ENCODE peak calls at places on chromosome 9, in six cellular contexts. U, A, D, J, Y and G are unnamed samples.

GRCh38 chr9:135218331-135219225 is 131.1 kb downstream of the OLFM1 start:
- DNase-seq in U (no peak), A (no peak), Y (peak), D (no peak), J (no peak), G (peak)

GRCh38 chr9:83714316-83714715 is 6.6 kb upstream of the UBQLN1 start:
- DNase-seq in U (no peak), A (no peak), D (no peak), J (no peak), Y (no peak), G (no peak)

GRCh38 chr9:35107337-35108290 is 4.7 kb upstream of the STOML2 start:
- DNase-seq in U (no peak), J (no peak), D (no peak), A (no peak), Y (no peak), G (no peak)

GRCh38 chr9:8713149-8713856 is 913.7 kb upstream of the DMAC1 start:
- DNase-seq in Y (peak), U (no peak), J (no peak), D (no peak), A (no peak), G (no peak)

GRCh38 chr9:110050925-110051355 is 157.0 kb downstream of the C9orf152 start:
- DNase-seq in A (no peak), U (peak), Y (no peak), D (no peak), J (peak), G (no peak)

GRCh38 chr9:70694758-70695157 is 280.3 kb upstream of the KLF9 start:
- DNase-seq in D (no peak), Y (no peak), A (no peak), U (no peak), J (no peak), G (no peak)

GRCh38 chr9:80649001-80649420 is 1040.3 kb downstream of the TLE1 start:
- DNase-seq in Y (no peak), D (no peak), A (peak), J (no peak), U (peak), G (no peak)

GRCh38 chr9:109403116-109403515 is 82.3 kb upstream of the EPB41L4B start:
- DNase-seq in U (no peak), D (no peak), J (peak), Y (no peak), A (no peak), G (no peak)

GRCh38 chr9:95127249-95128176 is 190.0 kb downstream of the FANCC start:
- DNase-seq in J (peak), D (peak), A (peak), U (peak), Y (peak), G (no peak)

GRCh38 chr9:98747476-98747875 is 38.7 kb upstream of the GABBR2 start:
- DNase-seq in U (no peak), D (no peak), Y (no peak), A (no peak), J (no peak), G (no peak)

GRCh38 chr9:90914868-90915483 is 113.4 kb downstream of the SYK start:
- DNase-seq in A (no peak), D (peak), Y (peak), J (peak), U (peak), G (no peak)

GRCh38 chr9:90916147-90916734 is 114.6 kb downstream of the SYK start:
- DNase-seq in Y (no peak), D (no peak), A (no peak), U (no peak), J (no peak), G (no peak)

GRCh38 chr9:90919883-90920282 is 118.3 kb downstream of the SYK start:
- DNase-seq in J (no peak), U (no peak), Y (no peak), D (no peak), A (no peak), G (no peak)

GRCh38 chr9:90914196-90914595 is 112.6 kb downstream of the SYK start:
- DNase-seq in Y (peak), D (no peak), J (no peak), A (no peak), U (no peak), G (no peak)

GRCh38 chr9:90915693-90916092 is 114.1 kb downstream of the SYK start:
- DNase-seq in U (no peak), A (no peak), Y (no peak), J (no peak), D (peak), G (no peak)
- TF ChIP-seq CTCF in U (peak), A (no peak), Y (no peak), J (no peak), D (no peak), G (peak)

GRCh38 chr9:131981116-131981847 is 98.4 kb downstream of the MED27 start:
- DNase-seq in U (no peak), Y (no peak), J (no peak), A (no peak), D (no peak), G (no peak)
- TF ChIP-seq CTCF in U (no peak), Y (no peak), J (no peak), A (no peak), D (no peak), G (no peak)

DNA sequence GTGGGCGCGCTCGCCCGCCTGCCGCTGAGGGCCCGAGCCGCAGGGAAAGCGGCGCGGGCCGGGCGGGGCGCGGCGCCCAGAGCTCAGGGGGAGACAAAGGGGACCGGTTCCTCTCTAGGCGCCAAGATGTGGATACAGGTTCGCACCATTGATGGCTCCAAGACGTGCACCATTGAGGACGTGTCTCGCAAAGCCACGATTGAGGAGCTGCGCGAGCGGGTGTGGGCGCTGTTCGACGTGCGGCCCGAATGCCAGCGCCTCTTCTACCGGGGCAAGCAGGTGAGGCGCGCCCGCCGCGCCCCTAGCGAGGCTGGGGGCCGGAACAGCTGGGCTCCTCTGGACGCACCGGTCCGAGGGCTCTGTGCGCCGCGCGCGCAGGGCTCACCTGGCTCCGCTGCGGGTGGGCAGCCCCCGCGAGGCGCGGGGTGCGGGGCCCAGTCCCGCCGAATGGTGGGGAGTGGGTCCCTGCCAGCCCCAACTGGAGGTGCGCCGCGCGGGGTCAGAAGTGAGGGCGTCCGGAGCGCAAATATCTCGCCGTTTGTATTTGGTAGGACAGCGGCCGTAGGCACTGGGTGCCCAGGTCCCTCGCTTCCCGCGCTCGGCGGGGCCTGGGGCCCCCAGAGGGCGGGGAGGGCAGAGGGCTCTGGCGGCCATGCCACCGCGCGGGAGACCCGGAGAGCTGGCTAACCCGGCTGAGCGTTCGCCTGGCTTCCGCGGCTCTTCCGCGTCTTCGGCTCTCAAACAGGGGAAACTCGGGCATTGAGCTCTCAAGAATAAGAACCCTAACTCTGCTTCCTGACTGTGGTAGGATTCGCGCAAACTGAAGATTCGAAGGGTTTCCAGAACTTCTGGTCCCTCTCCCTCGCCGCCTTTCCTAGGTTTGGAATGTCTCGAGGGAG is 615 bp downstream of the UHRF2 start:
- DNase-seq in Y (peak), D (peak), A (no peak), J (no peak), U (no peak), G (no peak)
- TF ChIP-seq CTCF in Y (no peak), D (no peak), A (no peak), J (no peak), U (no peak), G (no peak)

GRCh38 chr9:125100822-125101221 is 42.5 kb downstream of the SCAI start:
- DNase-seq in J (no peak), A (no peak), U (no peak), D (no peak), Y (no peak), G (no peak)

GRCh38 chr9:125106285-125106893 is 36.9 kb downstream of the SCAI start:
- DNase-seq in Y (no peak), D (no peak), J (no peak), U (peak), A (no peak), G (no peak)

GRCh38 chr9:125103021-125103420 is 40.3 kb downstream of the SCAI start:
- DNase-seq in A (no peak), U (no peak), D (no peak), Y (no peak), J (no peak), G (no peak)

GRCh38 chr9:125099816-125100215 is 43.5 kb downstream of the SCAI start:
- DNase-seq in Y (no peak), D (no peak), J (no peak), A (no peak), U (no peak), G (no peak)

GRCh38 chr9:125103770-125104169 is 39.6 kb downstream of the SCAI start:
- DNase-seq in D (no peak), U (no peak), J (no peak), A (no peak), Y (no peak), G (no peak)
- TF ChIP-seq CTCF in D (no peak), U (no peak), J (no peak), A (no peak), Y (no peak), G (no peak)

DNA sequence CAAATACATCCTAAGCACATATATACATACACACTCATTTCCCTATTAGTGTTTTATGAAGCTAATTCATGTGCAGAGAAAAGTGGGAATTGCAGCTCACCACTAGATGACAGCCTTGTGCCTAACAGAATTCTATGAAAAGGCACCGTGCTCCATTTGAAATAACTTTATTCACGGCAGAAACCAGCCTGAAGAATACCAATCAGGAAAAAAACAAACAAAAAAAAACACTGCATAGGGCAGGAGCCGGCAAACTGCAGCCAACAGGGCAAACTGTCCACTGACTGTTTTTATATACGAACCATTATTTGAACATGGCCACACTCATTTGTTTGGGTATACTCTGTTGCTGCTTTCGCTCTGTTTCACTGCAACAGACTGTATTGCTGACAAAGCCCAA is 33.6 kb downstream of the ERMP1 start:
- DNase-seq in U (peak), A (no peak), D (peak), Y (no peak), J (peak), G (no peak)
- TF ChIP-seq CTCF in U (peak), A (no peak), D (peak), Y (peak), J (peak), G (peak)

GRCh38 chr9:112556497-112557085 is 70.0 kb downstream of the KIAA1958 start:
- DNase-seq in D (no peak), J (peak), U (peak), A (no peak), Y (no peak), G (no peak)

GRCh38 chr9:112554516-112554915 is 67.9 kb downstream of the KIAA1958 start:
- DNase-seq in A (no peak), U (peak), D (no peak), Y (no peak), J (no peak), G (no peak)

GRCh38 chr9:112555844-112556482 is 69.3 kb downstream of the KIAA1958 start:
- DNase-seq in A (no peak), D (peak), Y (no peak), U (no peak), J (no peak), G (no peak)

GRCh38 chr9:112553256-112553826 is 66.7 kb downstream of the KIAA1958 start:
- DNase-seq in J (no peak), Y (no peak), U (no peak), D (no peak), A (no peak), G (no peak)

GRCh38 chr9:112555091-112555643 is 68.5 kb downstream of the KIAA1958 start:
- DNase-seq in D (no peak), U (no peak), Y (no peak), J (no peak), A (no peak), G (no peak)
- TF ChIP-seq CTCF in D (no peak), U (no peak), Y (no peak), J (no peak), A (no peak), G (no peak)

GRCh38 chr9:126586236-126586635 is 27.5 kb upstream of the LMX1B start:
- DNase-seq in U (no peak), D (no peak), J (no peak), A (no peak), Y (no peak), G (peak)

GRCh38 chr9:126582427-126582826 is 31.3 kb upstream of the LMX1B start:
- DNase-seq in A (no peak), Y (no peak), D (no peak), U (no peak), J (no peak), G (no peak)

GRCh38 chr9:126584611-126585010 is 29.1 kb upstream of the LMX1B start:
- DNase-seq in A (no peak), Y (no peak), D (no peak), U (no peak), J (no peak), G (peak)

GRCh38 chr9:126581893-126582292 is 31.8 kb upstream of the LMX1B start:
- DNase-seq in U (no peak), J (no peak), Y (no peak), A (no peak), D (no peak), G (no peak)

GRCh38 chr9:126583134-126583760 is 30.5 kb upstream of the LMX1B start:
- DNase-seq in A (no peak), U (no peak), J (no peak), Y (no peak), D (no peak), G (no peak)
- TF ChIP-seq CTCF in A (no peak), U (no peak), J (no peak), Y (no peak), D (no peak), G (no peak)

GRCh38 chr9:33719581-33720374 is 75.6 kb upstream of the PRSS3 start:
- DNase-seq in D (peak), Y (peak), A (no peak), U (no peak), J (no peak), G (no peak)
- TF ChIP-seq CTCF in D (peak), Y (peak), A (no peak), U (peak), J (peak), G (peak)

DNA sequence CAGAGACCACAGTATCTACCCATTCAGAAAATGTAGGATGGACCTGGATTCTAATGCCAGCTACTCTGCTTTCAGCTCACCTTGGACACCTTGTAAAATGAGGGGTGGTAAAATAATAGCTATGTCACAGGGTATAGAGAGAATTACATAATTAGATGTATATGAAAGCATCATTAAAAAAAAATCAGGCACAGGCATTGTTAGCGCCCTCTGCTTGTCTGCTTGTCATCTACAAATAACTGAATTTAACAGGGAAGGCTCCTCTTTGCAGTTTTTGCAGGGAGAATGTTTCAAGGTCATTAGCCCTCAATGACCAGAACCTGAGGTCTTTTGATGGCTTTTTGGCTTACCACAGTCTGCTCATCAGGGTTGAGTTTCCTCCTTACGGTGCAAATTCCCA is 58.0 kb downstream of the GPR21 start:
- DNase-seq in J (no peak), Y (no peak), U (no peak), D (no peak), A (no peak), G (no peak)
- TF ChIP-seq CTCF in J (peak), Y (no peak), U (no peak), D (no peak), A (no peak), G (peak)

GRCh38 chr9:113580041-113580953 is 116.8 kb downstream of the RGS3 start:
- DNase-seq in J (peak), A (no peak), Y (peak), U (no peak), D (peak), G (no peak)

GRCh38 chr9:113579270-113580040 is 115.9 kb downstream of the RGS3 start:
- DNase-seq in U (no peak), Y (peak), A (no peak), D (no peak), J (peak), G (no peak)

GRCh38 chr9:113578877-113579269 is 115.3 kb downstream of the RGS3 start:
- DNase-seq in D (peak), Y (peak), J (peak), A (no peak), U (peak), G (no peak)

GRCh38 chr9:113577525-113578261 is 114.2 kb downstream of the RGS3 start:
- DNase-seq in U (peak), A (no peak), D (no peak), Y (peak), J (peak), G (peak)

GRCh38 chr9:113578279-113578865 is 114.8 kb downstream of the RGS3 start:
- DNase-seq in U (peak), A (no peak), D (no peak), J (no peak), Y (peak), G (peak)
- TF ChIP-seq CTCF in U (no peak), A (no peak), D (no peak), J (no peak), Y (no peak), G (peak)